ENCODE peak calls at places on chromosome X, in seven cellular contexts. One of them, this sample, is unnamed.

GRCh38 chrX:50067435-50068292 is 133.1 kb downstream of the AKAP4 start:
- DNase-seq in GM06990: no peak
- DNase-seq in right lobe of liver: peak
- DNase-seq in Calu3: peak
- DNase-seq in neural crest cell: peak
- DNase-seq in glutamatergic neuron: peak
- DNase-seq in tibial nerve: no peak
- DNase-seq in this sample: peak

GRCh38 chrX:16516473-16516872 is 133.5 kb upstream of the S100G start:
- DNase-seq in GM06990: no peak
- DNase-seq in right lobe of liver: no peak
- DNase-seq in Calu3: no peak
- DNase-seq in neural crest cell: no peak
- DNase-seq in glutamatergic neuron: no peak
- DNase-seq in tibial nerve: no peak
- DNase-seq in this sample: no peak

GRCh38 chrX:108537005-108537404 is 97.4 kb downstream of the COL4A5 start:
- DNase-seq in GM06990: no peak
- DNase-seq in right lobe of liver: no peak
- DNase-seq in Calu3: peak
- DNase-seq in neural crest cell: peak
- DNase-seq in glutamatergic neuron: no peak
- DNase-seq in tibial nerve: peak
- DNase-seq in this sample: peak

GRCh38 chrX:5458300-5458699 is 770.4 kb downstream of the NLGN4X start:
- DNase-seq in GM06990: no peak
- DNase-seq in right lobe of liver: no peak
- DNase-seq in Calu3: no peak
- DNase-seq in neural crest cell: no peak
- DNase-seq in glutamatergic neuron: no peak
- DNase-seq in tibial nerve: no peak
- DNase-seq in this sample: no peak

GRCh38 chrX:3145716-3146115 is 104.4 kb downstream of the ARSF start:
- DNase-seq in GM06990: no peak
- DNase-seq in right lobe of liver: no peak
- DNase-seq in Calu3: no peak
- DNase-seq in neural crest cell: no peak
- DNase-seq in glutamatergic neuron: peak
- DNase-seq in tibial nerve: no peak
- DNase-seq in this sample: peak

GRCh38 chrX:118964252-118964651 is 10.2 kb upstream of the LONRF3 start:
- DNase-seq in GM06990: no peak
- DNase-seq in right lobe of liver: no peak
- DNase-seq in Calu3: no peak
- DNase-seq in neural crest cell: no peak
- DNase-seq in glutamatergic neuron: no peak
- DNase-seq in tibial nerve: no peak
- DNase-seq in this sample: no peak

GRCh38 chrX:45400380-45400779 is 199.7 kb upstream of the DIPK2B start:
- DNase-seq in GM06990: no peak
- DNase-seq in right lobe of liver: no peak
- DNase-seq in Calu3: no peak
- DNase-seq in neural crest cell: no peak
- DNase-seq in glutamatergic neuron: no peak
- DNase-seq in tibial nerve: no peak
- DNase-seq in this sample: no peak

GRCh38 chrX:118495061-118495921 is at the start of gene DOCK11:
- DNase-seq in GM06990: peak
- DNase-seq in right lobe of liver: peak
- DNase-seq in Calu3: peak
- DNase-seq in neural crest cell: peak
- DNase-seq in glutamatergic neuron: peak
- DNase-seq in tibial nerve: peak
- DNase-seq in this sample: peak

GRCh38 chrX:21948897-21949578 is 8.5 kb downstream of the SMS start:
- DNase-seq in GM06990: no peak
- DNase-seq in right lobe of liver: no peak
- DNase-seq in Calu3: no peak
- DNase-seq in neural crest cell: no peak
- DNase-seq in glutamatergic neuron: no peak
- DNase-seq in tibial nerve: no peak
- DNase-seq in this sample: no peak

DNA sequence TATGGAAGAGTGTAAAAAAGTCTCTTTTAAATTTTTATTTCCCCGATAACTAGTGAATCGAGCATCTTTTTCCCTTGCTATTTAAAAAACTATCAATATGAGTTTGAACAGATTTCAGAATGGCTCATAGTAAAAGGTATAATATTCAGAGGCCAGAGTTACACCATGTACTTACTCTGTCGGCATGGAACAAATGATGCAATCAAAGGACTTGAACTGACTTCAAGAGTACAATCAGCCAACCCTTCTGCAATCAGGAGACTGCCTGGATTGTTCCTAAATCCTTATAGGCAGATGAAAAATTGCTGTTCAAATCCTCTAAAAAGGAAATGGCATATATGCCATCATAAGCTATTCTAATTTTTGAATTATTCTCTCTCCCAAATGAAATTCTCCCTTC is 273.3 kb downstream of the SH2D1A start:
- DNase-seq in GM06990: no peak
- DNase-seq in right lobe of liver: no peak
- DNase-seq in Calu3: no peak
- DNase-seq in neural crest cell: no peak
- DNase-seq in glutamatergic neuron: no peak
- DNase-seq in tibial nerve: peak
- DNase-seq in this sample: no peak
- TF ChIP-seq CTCF in GM06990: no peak
- TF ChIP-seq CTCF in right lobe of liver: no peak
- TF ChIP-seq CTCF in Calu3: no peak
- TF ChIP-seq CTCF in neural crest cell: no peak
- TF ChIP-seq CTCF in glutamatergic neuron: no peak
- TF ChIP-seq CTCF in tibial nerve: no peak
- TF ChIP-seq CTCF in this sample: no peak

GRCh38 chrX:70092247-70092646 is 30.0 kb downstream of the OTUD6A start:
- DNase-seq in GM06990: no peak
- DNase-seq in right lobe of liver: no peak
- DNase-seq in Calu3: no peak
- DNase-seq in neural crest cell: no peak
- DNase-seq in glutamatergic neuron: no peak
- DNase-seq in tibial nerve: no peak
- DNase-seq in this sample: no peak

GRCh38 chrX:70096052-70096451 is 33.8 kb downstream of the OTUD6A start:
- DNase-seq in GM06990: no peak
- DNase-seq in right lobe of liver: no peak
- DNase-seq in Calu3: peak
- DNase-seq in neural crest cell: no peak
- DNase-seq in glutamatergic neuron: no peak
- DNase-seq in tibial nerve: no peak
- DNase-seq in this sample: no peak
- TF ChIP-seq CTCF in GM06990: no peak
- TF ChIP-seq CTCF in right lobe of liver: no peak
- TF ChIP-seq CTCF in Calu3: peak
- TF ChIP-seq CTCF in neural crest cell: no peak
- TF ChIP-seq CTCF in glutamatergic neuron: no peak
- TF ChIP-seq CTCF in tibial nerve: no peak
- TF ChIP-seq CTCF in this sample: no peak

DNA sequence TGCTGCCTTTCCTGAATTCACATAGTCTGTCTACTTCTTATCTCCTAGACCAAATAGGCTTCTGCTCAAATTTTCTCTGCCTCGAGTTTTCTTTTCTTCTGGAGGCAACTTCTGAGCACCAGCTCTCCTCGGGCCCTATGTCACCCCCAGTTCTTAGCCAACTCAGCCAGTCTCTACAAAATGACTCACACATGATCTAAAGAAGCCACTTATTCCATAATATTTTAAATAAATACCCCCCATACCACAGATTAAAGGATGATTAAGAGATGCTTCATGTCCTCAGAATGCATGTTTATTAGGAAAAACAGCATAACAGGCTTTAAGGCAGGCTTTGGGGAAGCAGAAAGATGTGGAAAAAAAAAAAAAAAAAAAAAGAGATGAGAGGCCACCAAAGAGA is 36.6 kb upstream of the DDX53 start:
- DNase-seq in GM06990: no peak
- DNase-seq in right lobe of liver: no peak
- DNase-seq in Calu3: no peak
- DNase-seq in neural crest cell: no peak
- DNase-seq in glutamatergic neuron: no peak
- DNase-seq in tibial nerve: no peak
- DNase-seq in this sample: no peak
- TF ChIP-seq CTCF in GM06990: no peak
- TF ChIP-seq CTCF in right lobe of liver: no peak
- TF ChIP-seq CTCF in Calu3: no peak
- TF ChIP-seq CTCF in neural crest cell: no peak
- TF ChIP-seq CTCF in glutamatergic neuron: no peak
- TF ChIP-seq CTCF in tibial nerve: no peak
- TF ChIP-seq CTCF in this sample: no peak

GRCh38 chrX:115378471-115378870 is 89.0 kb downstream of the LUZP4 start:
- DNase-seq in GM06990: no peak
- DNase-seq in right lobe of liver: no peak
- DNase-seq in Calu3: no peak
- DNase-seq in neural crest cell: no peak
- DNase-seq in glutamatergic neuron: no peak
- DNase-seq in tibial nerve: no peak
- DNase-seq in this sample: no peak
- TF ChIP-seq CTCF in GM06990: no peak
- TF ChIP-seq CTCF in right lobe of liver: peak
- TF ChIP-seq CTCF in Calu3: no peak
- TF ChIP-seq CTCF in neural crest cell: no peak
- TF ChIP-seq CTCF in glutamatergic neuron: no peak
- TF ChIP-seq CTCF in tibial nerve: no peak
- TF ChIP-seq CTCF in this sample: no peak

GRCh38 chrX:135481696-135482179 is 38.7 kb upstream of the INTS6L start:
- DNase-seq in GM06990: no peak
- DNase-seq in right lobe of liver: no peak
- DNase-seq in Calu3: no peak
- DNase-seq in neural crest cell: no peak
- DNase-seq in glutamatergic neuron: no peak
- DNase-seq in tibial nerve: no peak
- DNase-seq in this sample: no peak

GRCh38 chrX:135476378-135476777 is 44.1 kb upstream of the INTS6L start:
- DNase-seq in GM06990: no peak
- DNase-seq in right lobe of liver: no peak
- DNase-seq in Calu3: no peak
- DNase-seq in neural crest cell: no peak
- DNase-seq in glutamatergic neuron: no peak
- DNase-seq in tibial nerve: no peak
- DNase-seq in this sample: no peak

GRCh38 chrX:135480076-135480475 is 40.4 kb upstream of the INTS6L start:
- DNase-seq in GM06990: no peak
- DNase-seq in right lobe of liver: no peak
- DNase-seq in Calu3: no peak
- DNase-seq in neural crest cell: no peak
- DNase-seq in glutamatergic neuron: no peak
- DNase-seq in tibial nerve: no peak
- DNase-seq in this sample: no peak

DNA sequence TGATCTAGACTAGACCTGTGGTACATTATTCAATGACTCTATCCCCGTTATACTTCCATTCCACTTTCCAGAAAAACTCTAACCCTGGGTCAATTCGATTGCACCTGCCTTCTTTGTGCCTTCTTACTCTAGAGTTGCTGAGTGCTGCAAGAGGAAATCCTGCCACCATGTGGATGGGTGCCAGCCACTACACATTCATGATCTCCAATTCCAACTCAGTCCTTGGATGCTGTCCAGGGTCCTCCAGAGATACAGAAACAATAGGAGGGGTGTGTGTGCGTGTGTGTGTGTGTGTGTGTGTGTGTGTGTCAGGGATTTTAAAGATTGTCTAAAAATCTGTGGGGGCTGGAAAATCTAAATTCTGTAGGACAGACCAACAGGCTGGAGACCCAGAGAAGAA is 42.9 kb upstream of the INTS6L start:
- DNase-seq in GM06990: no peak
- DNase-seq in right lobe of liver: peak
- DNase-seq in Calu3: peak
- DNase-seq in neural crest cell: peak
- DNase-seq in glutamatergic neuron: peak
- DNase-seq in tibial nerve: peak
- DNase-seq in this sample: peak
- TF ChIP-seq CTCF in GM06990: peak
- TF ChIP-seq CTCF in right lobe of liver: peak
- TF ChIP-seq CTCF in Calu3: no peak
- TF ChIP-seq CTCF in neural crest cell: peak
- TF ChIP-seq CTCF in glutamatergic neuron: no peak
- TF ChIP-seq CTCF in tibial nerve: peak
- TF ChIP-seq CTCF in this sample: peak

DNA sequence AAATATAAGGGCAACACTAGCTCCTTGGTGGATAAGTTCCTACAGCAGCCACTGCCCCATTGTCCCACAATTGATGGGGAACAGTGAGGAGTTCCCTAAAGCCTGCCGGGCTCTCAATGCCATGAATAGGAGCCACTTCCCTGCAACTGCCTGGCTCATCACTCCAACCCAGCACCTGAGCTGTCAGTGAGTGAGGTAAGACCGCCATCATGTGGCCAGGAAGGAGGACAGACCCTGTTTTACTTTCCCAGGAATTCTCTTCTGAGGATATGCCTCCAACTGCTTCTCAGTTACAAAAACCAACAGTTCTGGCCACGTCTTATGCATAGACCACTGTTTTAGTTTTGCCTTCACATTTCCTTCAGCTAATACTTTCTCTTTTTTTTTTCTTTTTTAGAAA is 45.5 kb downstream of the SRPX start:
- DNase-seq in GM06990: no peak
- DNase-seq in right lobe of liver: peak
- DNase-seq in Calu3: peak
- DNase-seq in neural crest cell: peak
- DNase-seq in glutamatergic neuron: peak
- DNase-seq in tibial nerve: no peak
- DNase-seq in this sample: peak
- TF ChIP-seq CTCF in GM06990: peak
- TF ChIP-seq CTCF in right lobe of liver: peak
- TF ChIP-seq CTCF in Calu3: peak
- TF ChIP-seq CTCF in neural crest cell: peak
- TF ChIP-seq CTCF in glutamatergic neuron: peak
- TF ChIP-seq CTCF in tibial nerve: no peak
- TF ChIP-seq CTCF in this sample: peak

GRCh38 chrX:41734530-41734929 is 10.5 kb downstream of the GPR82 start:
- DNase-seq in GM06990: no peak
- DNase-seq in right lobe of liver: no peak
- DNase-seq in Calu3: peak
- DNase-seq in neural crest cell: no peak
- DNase-seq in glutamatergic neuron: no peak
- DNase-seq in tibial nerve: no peak
- DNase-seq in this sample: no peak
- TF ChIP-seq CTCF in GM06990: peak
- TF ChIP-seq CTCF in right lobe of liver: peak
- TF ChIP-seq CTCF in Calu3: no peak
- TF ChIP-seq CTCF in neural crest cell: peak
- TF ChIP-seq CTCF in glutamatergic neuron: peak
- TF ChIP-seq CTCF in tibial nerve: no peak
- TF ChIP-seq CTCF in this sample: peak

This sample was measured in nephron progenitor cell.